ENCODE peak calls at places on chromosomes 4 and X, in four cellular contexts. H is HepG2, Y is K562, X is GM12878. Z is an unnamed sample.

GRCh38 chrX:43474321-43474720 is 181.8 kb upstream of the MAOA start:
- DNase-seq in Y (no peak), H (no peak), X (no peak), Z (no peak)

GRCh38 chr4:7941111-7942018 is 1.7 kb upstream of the AFAP1 start:
- DNase-seq in H (no peak), Y (no peak), X (no peak), Z (no peak)

GRCh38 chr4:82733636-82734035 is 65.0 kb downstream of the SCD5 start:
- DNase-seq in Y (no peak), H (no peak), X (no peak), Z (no peak)

GRCh38 chr4:165293927-165294649 is 33.4 kb upstream of the MSMO1 start:
- DNase-seq in Y (no peak), X (no peak), H (no peak), Z (no peak)

GRCh38 chr4:100414016-100414790 is 103.6 kb downstream of the EMCN start:
- DNase-seq in X (no peak), Y (no peak), H (no peak), Z (no peak)

GRCh38 chr4:13944095-13944501 is 316.6 kb upstream of the BOD1L1 start:
- DNase-seq in Y (no peak), H (no peak), X (no peak), Z (no peak)

GRCh38 chr4:3016839-3017410 is 53.6 kb downstream of the GRK4 start:
- DNase-seq in X (no peak), Y (no peak), H (no peak), Z (no peak)

GRCh38 chrX:124028177-124028576 is 66.7 kb downstream of the STAG2 start:
- DNase-seq in X (no peak), H (no peak), Y (no peak), Z (no peak)

GRCh38 chr4:38085394-38086150 is 125.4 kb downstream of the PTTG2 start:
- DNase-seq in X (no peak), Y (no peak), H (no peak), Z (no peak)

GRCh38 chrX:46381630-46382029 is 163.6 kb downstream of the ZNF674 start:
- DNase-seq in H (peak; percentile 6), Y (peak; percentile 6), X (peak; percentile 4), Z (peak; percentile 14)

GRCh38 chr4:183580370-183580769 is 75.5 kb downstream of the ING2 start:
- DNase-seq in Y (no peak), H (no peak), X (no peak), Z (no peak)

GRCh38 chrX:115402299-115402698 is 112.8 kb downstream of the LUZP4 start:
- DNase-seq in X (no peak), Y (no peak), H (peak; percentile 35), Z (no peak)

GRCh38 chr4:3254302-3255131 is 5.6 kb downstream of the MSANTD1 start:
- DNase-seq in X (no peak), H (no peak), Y (no peak), Z (no peak)

GRCh38 chr4:121484633-121485032 is 103.8 kb upstream of the QRFPR start:
- DNase-seq in H (peak; percentile 36), Y (peak; percentile 15), X (no peak), Z (peak; percentile 37)

GRCh38 chr4:18318682-18319410 is 297.3 kb upstream of the LCORL start:
- DNase-seq in Y (no peak), H (no peak), X (no peak), Z (no peak)

GRCh38 chr4:169716677-169717076 is 41.1 kb downstream of the HPF1 start:
- DNase-seq in H (no peak), X (no peak), Y (no peak), Z (no peak)

GRCh38 chr4:47213971-47214370 is 182.6 kb downstream of the GABRB1 start:
- DNase-seq in H (peak; percentile 16), X (no peak), Y (no peak), Z (no peak)

GRCh38 chr4:152784490-152785195 is 4.9 kb downstream of the ARFIP1 start:
- DNase-seq in H (peak; percentile 5), Y (peak; percentile 19), X (no peak), Z (peak; percentile 69)

GRCh38 chr4:15906024-15906443 is 32.5 kb downstream of the FGFBP1 start:
- DNase-seq in Y (peak; percentile 51), H (no peak), X (no peak), Z (no peak)

GRCh38 chrX:81120936-81121351 is 80.8 kb downstream of the HMGN5 start:
- DNase-seq in H (peak; percentile 18), Y (peak; percentile 17), X (peak; percentile 30), Z (peak; percentile 39)

GRCh38 chr4:118941799-118942198 is 53.1 kb downstream of the SYNPO2 start:
- DNase-seq in Y (no peak), H (no peak), X (no peak), Z (no peak)

GRCh38 chr4:161585011-161585410 is 578.8 kb downstream of the FSTL5 start:
- DNase-seq in Y (no peak), X (no peak), H (peak; percentile 1), Z (no peak)

GRCh38 chr4:79682801-79683217 is 274.8 kb upstream of the GK2 start:
- DNase-seq in Y (no peak), X (no peak), H (no peak), Z (no peak)

GRCh38 chrX:154408659-154409221 is 314 bp downstream of the DNASE1L1 start:
- DNase-seq in Y (no peak), H (no peak), X (no peak), Z (no peak)

GRCh38 chrX:71098951-71099506 is 3.4 kb downstream of the FOXO4 start:
- DNase-seq in X (no peak), Y (no peak), H (no peak), Z (no peak)

GRCh38 chr4:175412161-175412560 is 399.9 kb downstream of the GPM6A start:
- DNase-seq in H (no peak), Y (no peak), X (no peak), Z (no peak)

GRCh38 chr4:109786846-109787245 is 15.0 kb downstream of the CFI start:
- DNase-seq in Y (no peak), H (no peak), X (no peak), Z (no peak)

DNA sequence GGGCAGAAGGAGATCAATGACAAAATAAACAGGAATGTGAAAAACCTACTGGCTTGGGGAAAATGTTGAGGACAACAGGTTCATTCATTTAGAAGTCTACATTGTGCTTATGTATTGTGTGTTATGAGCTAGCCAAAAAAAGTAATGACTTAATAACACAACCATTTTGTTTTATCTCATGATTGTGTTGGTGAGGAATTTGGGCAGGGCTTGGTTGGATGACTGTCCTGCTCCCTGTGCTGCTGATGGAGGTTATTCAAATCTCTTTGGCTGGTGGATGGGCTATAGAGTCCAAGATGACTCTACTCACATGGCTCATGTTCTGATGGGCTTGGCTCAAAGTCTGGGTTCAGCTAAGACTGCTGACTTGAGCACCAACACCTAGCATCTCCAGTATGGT is 116.3 kb downstream of the HS3ST1 start:
- DNase-seq in X (no peak), Y (no peak), H (no peak), Z (no peak)
- TF ChIP-seq TARDBP in X (no peak), Y (no peak), H (no peak), Z (no peak)

DNA sequence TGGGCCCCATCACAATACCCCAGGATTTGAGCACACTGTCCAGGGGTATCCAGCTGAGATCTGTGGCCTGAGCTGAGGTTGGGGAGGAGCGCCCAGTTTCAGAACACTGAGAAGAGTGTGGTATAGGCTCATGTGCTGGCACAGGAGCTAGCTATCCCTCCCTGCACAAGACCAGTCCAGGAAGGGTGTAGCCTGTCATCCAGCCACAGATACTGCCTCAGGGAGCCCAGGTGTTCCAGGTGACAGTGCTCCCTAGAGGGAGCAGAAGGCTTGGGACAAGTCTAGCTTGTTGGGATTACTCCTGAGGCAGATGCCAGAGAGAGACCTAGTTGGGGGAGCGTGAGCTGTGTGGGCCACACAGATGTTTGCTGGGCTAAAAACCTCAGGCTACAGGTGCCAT is 79.6 kb upstream of the GLRA2 start:
- DNase-seq in X (no peak), Y (no peak), H (no peak), Z (no peak)
- TF ChIP-seq FOXK2 in X (no peak), Y (no peak), H (no peak), Z (no peak)

DNA sequence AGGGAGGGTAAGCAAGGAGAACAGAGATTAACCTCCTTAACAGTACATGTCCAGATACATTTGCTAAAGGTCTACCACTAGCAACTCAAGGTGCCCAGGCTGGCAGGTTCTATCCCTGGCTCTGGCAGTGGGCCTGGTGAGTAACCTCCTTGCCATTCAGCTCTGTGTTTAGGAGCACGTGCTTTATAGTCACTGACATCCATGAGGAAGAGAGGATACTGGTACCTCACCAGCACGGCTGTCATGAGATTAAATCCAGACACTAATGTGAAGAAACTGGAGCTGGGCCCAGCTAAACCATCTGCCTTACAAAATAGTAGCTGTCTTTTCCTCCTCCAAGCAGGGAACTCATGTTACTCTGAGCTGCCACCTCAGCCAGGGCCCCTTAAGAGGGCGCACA is 45.3 kb downstream of the GPRASP3 start:
- DNase-seq in X (no peak), H (no peak), Y (no peak), Z (no peak)
- TF ChIP-seq TARDBP in X (no peak), H (no peak), Y (no peak), Z (no peak)

GRCh38 chrX:68671221-68671620 is 23.8 kb downstream of the STARD8 start:
- DNase-seq in X (no peak), Y (no peak), H (no peak), Z (no peak)

GRCh38 chrX:68666580-68666979 is 19.1 kb downstream of the STARD8 start:
- DNase-seq in Y (no peak), H (no peak), X (no peak), Z (no peak)

GRCh38 chrX:68669872-68670271 is 22.4 kb downstream of the STARD8 start:
- DNase-seq in H (no peak), Y (no peak), X (no peak), Z (no peak)

GRCh38 chrX:68672581-68673318 is 25.3 kb downstream of the STARD8 start:
- DNase-seq in X (no peak), Y (no peak), H (no peak), Z (no peak)

DNA sequence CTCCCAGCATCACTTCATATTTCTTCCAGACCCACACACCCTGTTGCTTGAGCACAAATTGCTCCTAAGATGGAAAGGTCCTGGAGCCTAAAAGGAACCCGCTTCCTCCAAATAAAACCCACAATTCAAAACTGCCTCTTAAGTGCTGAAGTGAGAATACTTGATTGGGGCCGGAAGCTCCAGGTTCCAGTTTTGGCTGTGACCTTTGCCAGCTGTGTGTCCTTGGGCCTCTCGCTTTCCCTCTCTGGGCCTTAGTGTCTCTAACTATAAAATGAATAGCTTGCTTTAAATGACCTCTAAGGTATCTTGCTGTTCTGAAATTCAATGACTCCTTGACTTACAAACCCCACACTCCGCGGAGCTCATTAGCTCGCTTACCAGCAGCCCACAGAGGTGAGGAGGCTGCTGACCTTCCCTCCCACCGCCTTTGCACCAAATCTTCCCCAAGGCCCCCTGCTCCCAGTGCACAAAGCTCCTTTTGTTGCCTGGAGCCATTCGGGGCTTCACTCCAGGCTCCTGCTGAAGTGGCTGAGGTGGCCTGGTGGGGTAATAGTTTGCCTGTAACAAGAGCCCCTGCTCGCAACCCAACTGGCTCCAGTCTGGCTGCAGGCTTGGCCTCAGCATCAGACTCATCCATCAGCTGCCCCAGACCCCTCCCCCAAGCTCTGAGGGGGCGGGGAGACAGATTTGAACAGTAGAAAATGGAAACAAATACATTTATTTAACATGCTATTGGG is 21.8 kb downstream of the STARD8 start:
- DNase-seq in Y (no peak), X (no peak), H (no peak), Z (peak; percentile 38)
- TF ChIP-seq FOXK2 in Y (no peak), X (no peak), H (no peak), Z (no peak)

GRCh38 chr4:55795342-55795741 is 24.2 kb upstream of the EXOC1L start:
- DNase-seq in H (no peak), Y (no peak), X (no peak), Z (no peak)

GRCh38 chr4:55794053-55794452 is 25.5 kb upstream of the EXOC1L start:
- DNase-seq in H (no peak), X (no peak), Y (no peak), Z (no peak)

GRCh38 chr4:55793479-55793878 is 26.1 kb upstream of the EXOC1L start:
- DNase-seq in X (no peak), Y (no peak), H (no peak), Z (no peak)

GRCh38 chr4:55791666-55792065 is 27.9 kb upstream of the EXOC1L start:
- DNase-seq in X (no peak), H (no peak), Y (no peak), Z (no peak)
- TF ChIP-seq TARDBP in X (no peak), H (no peak), Y (no peak), Z (no peak)